ENCODE peak calls at places on chromosomes 16 and 17, in eight cellular contexts. G is AML-193; E is stimulated activated CD8-positive, alpha-beta memory T cell treated with anti-CD3 and anti-CD28 coated beads, Interleukin-12 subunit alpha, Interleukin-12 subunit beta, amount 100 ng/mL, for 4 hours; O is GM23248; Y is A673; S is NCI-H1092; A is SK-N-SH; F is T follicular helper cell. Q is an unnamed sample.

GRCh38 chr17:44219126-44219635 is 294 bp downstream of the UBTF start:
- DNase-seq in O (peak; percentile 89), A (peak; percentile 85), F (peak; percentile 60), S (peak; percentile 34), Y (peak; percentile 69), E (peak; percentile 63), G (peak; percentile 57), Q (peak; percentile 66)

GRCh38 chr17:77303620-77304019 is 162.9 kb downstream of the SEC14L1 start:
- DNase-seq in S (no peak), F (no peak), O (peak; percentile 75), E (no peak), A (no peak), Y (no peak), G (no peak), Q (no peak)

GRCh38 chr16:85126731-85127662 is 14.7 kb upstream of the CIBAR2 start:
- DNase-seq in O (peak; percentile 85), F (no peak), Y (peak; percentile 86), E (peak; percentile 17), G (no peak), A (peak; percentile 87), S (no peak), Q (no peak)

GRCh38 chr17:9360610-9361571 is 214.7 kb downstream of the STX8 start:
- DNase-seq in F (no peak), O (peak; percentile 94), E (no peak), Y (peak; percentile 35), S (no peak), G (no peak), A (no peak), Q (no peak)

GRCh38 chr16:78072275-78072674 is 27.2 kb upstream of the WWOX start:
- DNase-seq in G (no peak), E (no peak), S (no peak), A (no peak), Y (no peak), O (no peak), F (no peak), Q (no peak)

GRCh38 chr16:24493859-24494258 is 45.5 kb upstream of the RBBP6 start:
- DNase-seq in G (no peak), S (no peak), Y (peak; percentile 54), E (no peak), A (no peak), O (peak; percentile 26), F (no peak), Q (no peak)

GRCh38 chr16:10988879-10989278 is 44.5 kb downstream of the CLEC16A start:
- DNase-seq in G (no peak), S (no peak), E (no peak), F (no peak), O (no peak), A (no peak), Y (no peak), Q (no peak)

GRCh38 chr16:81711609-81712329 is 67.3 kb upstream of the PLCG2 start:
- DNase-seq in F (no peak), G (no peak), E (no peak), O (peak; percentile 96), A (peak; percentile 41), S (no peak), Y (peak; percentile 87), Q (no peak)

GRCh38 chr16:75262104-75262799 is 10.8 kb upstream of the BCAR1 start:
- DNase-seq in E (no peak), G (no peak), O (no peak), Y (no peak), S (peak; percentile 31), F (no peak), A (peak; percentile 69), Q (no peak)

GRCh38 chr17:8975091-8975707 is 9.7 kb upstream of the PIK3R5 start:
- DNase-seq in A (no peak), O (no peak), S (no peak), G (no peak), Y (no peak), E (no peak), F (no peak), Q (no peak)

GRCh38 chr16:48608871-48609452 is 1.0 kb downstream of the N4BP1 start:
- DNase-seq in A (peak; percentile 66), O (peak; percentile 51), F (no peak), Y (no peak), E (no peak), G (no peak), S (no peak), Q (no peak)

GRCh38 chr17:67801626-67802175 is 23.6 kb upstream of the BPTF start:
- DNase-seq in A (no peak), E (no peak), F (no peak), S (no peak), Y (no peak), G (no peak), O (no peak), Q (no peak)

GRCh38 chr17:19730829-19731228 is 14.4 kb upstream of the SLC47A2 start:
- DNase-seq in O (no peak), Y (no peak), A (no peak), E (no peak), G (no peak), S (no peak), F (no peak), Q (no peak)

GRCh38 chr16:7344806-7345416 is 12.3 kb downstream of the RBFOX1 start:
- DNase-seq in E (no peak), S (peak; percentile 47), O (no peak), F (no peak), G (no peak), Y (no peak), A (peak; percentile 23), Q (no peak)

GRCh38 chr16:1379863-1380174 is 28.1 kb downstream of the GNPTG start:
- DNase-seq in E (no peak), G (no peak), O (no peak), F (no peak), A (no peak), S (no peak), Y (no peak), Q (no peak)

GRCh38 chr16:88010343-88010970 is 59.2 kb downstream of the BANP start:
- DNase-seq in G (no peak), Y (no peak), A (no peak), S (no peak), F (no peak), O (no peak), E (no peak), Q (no peak)

GRCh38 chr17:17132746-17133145 is 73.4 kb downstream of the PLD6 start:
- DNase-seq in F (no peak), O (no peak), G (no peak), E (no peak), S (no peak), Y (peak; percentile 82), A (no peak), Q (no peak)

GRCh38 chr16:51807551-51807950 is 656.5 kb upstream of the SALL1 start:
- DNase-seq in Y (peak; percentile 57), G (no peak), S (no peak), E (no peak), O (no peak), A (no peak), F (no peak), Q (no peak)

GRCh38 chr17:15260376-15261062 is 4.6 kb downstream of the PMP22 start:
- DNase-seq in E (peak; percentile 8), S (peak; percentile 24), O (peak; percentile 92), G (peak; percentile 15), A (peak; percentile 94), Y (peak; percentile 69), F (no peak), Q (peak; percentile 51)

GRCh38 chr16:4529085-4530060 is 9.2 kb downstream of the CDIP1 start:
- DNase-seq in O (peak; percentile 42), G (no peak), E (no peak), Y (no peak), F (no peak), S (no peak), A (no peak), Q (no peak)

GRCh38 chr17:74599023-74599399 is 6.9 kb upstream of the CD300LD start:
- DNase-seq in S (no peak), G (no peak), O (peak; percentile 7), E (no peak), F (no peak), Y (no peak), A (no peak), Q (no peak)

GRCh38 chr16:64865037-64865696 is 256.7 kb downstream of the CDH11 start:
- DNase-seq in E (no peak), Y (no peak), S (no peak), G (no peak), O (peak; percentile 22), F (no peak), A (no peak), Q (no peak)

GRCh38 chr17:63844293-63844672 is 1.8 kb upstream of the SMARCD2 start:
- DNase-seq in A (no peak), O (no peak), G (no peak), S (no peak), Y (no peak), E (no peak), F (no peak), Q (no peak)

GRCh38 chr16:2237552-2238395 is 1.5 kb downstream of the DNASE1L2 start:
- DNase-seq in E (no peak), O (no peak), S (no peak), Y (no peak), F (no peak), G (no peak), A (peak; percentile 42), Q (no peak)

GRCh38 chr17:2025622-2026309 is 632 bp upstream of the RTN4RL1 start:
- DNase-seq in E (no peak), Y (peak; percentile 72), A (peak; percentile 93), G (no peak), F (no peak), O (peak; percentile 80), S (peak; percentile 63), Q (peak; percentile 70)

GRCh38 chr16:85393674-85394510 is 219.2 kb upstream of the GSE1 start:
- DNase-seq in F (peak; percentile 48), S (no peak), A (peak; percentile 90), O (peak; percentile 64), G (no peak), E (peak; percentile 40), Y (peak; percentile 75), Q (peak; percentile 71)

GRCh38 chr17:3659541-3660111 is 8.8 kb downstream of the TAX1BP3 start:
- DNase-seq in A (no peak), E (no peak), S (no peak), G (no peak), O (peak; percentile 95), Y (no peak), F (no peak), Q (no peak)

GRCh38 chr17:35947156-35947585 is 3.7 kb upstream of the LYZL6 start:
- DNase-seq in O (peak; percentile 57), Y (peak; percentile 47), S (peak; percentile 19), E (peak; percentile 22), A (peak; percentile 54), F (peak; percentile 6), G (peak; percentile 63), Q (peak; percentile 54)

GRCh38 chr17:74677558-74678466 is 34.9 kb downstream of the CD300LF start:
- DNase-seq in O (peak; percentile 31), E (no peak), F (no peak), G (no peak), A (peak; percentile 77), Y (peak; percentile 27), S (no peak), Q (no peak)

GRCh38 chr16:49459953-49460735 is 86.5 kb downstream of the C16orf78 start:
- DNase-seq in O (no peak), Y (no peak), E (no peak), A (no peak), S (no peak), F (no peak), G (no peak), Q (no peak)

GRCh38 chr17:76353004-76353598 is 615 bp downstream of the PRPSAP1 start:
- DNase-seq in G (no peak), S (no peak), A (peak; percentile 89), O (peak; percentile 61), F (no peak), E (no peak), Y (no peak), Q (no peak)

GRCh38 chr16:54342966-54343365 is 56.4 kb upstream of the IRX3 start:
- DNase-seq in A (no peak), O (peak; percentile 53), Y (no peak), F (no peak), E (no peak), S (no peak), G (no peak), Q (no peak)

GRCh38 chr16:89574681-89575246 is 794 bp upstream of the CPNE7 start:
- DNase-seq in O (peak; percentile 93), S (no peak), Y (peak; percentile 87), F (no peak), E (no peak), A (no peak), G (peak; percentile 50), Q (no peak)

GRCh38 chr16:87380403-87380802 is 3.2 kb downstream of the FBXO31 start:
- DNase-seq in E (no peak), F (no peak), G (no peak), Y (no peak), O (no peak), A (no peak), S (no peak), Q (no peak)